ENCODE peak calls at places on chromosome 10, in nine cellular contexts. L, H, W, A, B, K, Q, Z and T are unnamed samples.

GRCh38 chr10:44464503-44464902 is 79.6 kb upstream of the CXCL12 start:
- DNase-seq in Q (no peak), W (no peak), L (no peak), Z (no peak), H (no peak), B (no peak), K (no peak), A (no peak), T (no peak)

GRCh38 chr10:60977161-60978128 is 33.5 kb upstream of the RHOBTB1 start:
- DNase-seq in H (no peak), Z (no peak), A (no peak), L (no peak), B (no peak), K (no peak), Q (no peak), W (no peak), T (no peak)

GRCh38 chr10:119536508-119536837 is 6.0 kb downstream of the RGS10 start:
- DNase-seq in L (no peak), A (no peak), Z (no peak), B (no peak), K (no peak), W (no peak), Q (no peak), H (no peak), T (no peak)

GRCh38 chr10:9789996-9790395 is 1227.7 kb upstream of the CELF2 start:
- DNase-seq in W (no peak), Q (no peak), Z (no peak), L (no peak), H (no peak), B (no peak), K (no peak), A (no peak), T (no peak)

GRCh38 chr10:132120200-132120599 is 54.5 kb downstream of the JAKMIP3 start:
- DNase-seq in A (no peak), K (peak), Q (no peak), H (no peak), W (no peak), L (no peak), Z (no peak), B (no peak), T (peak)

GRCh38 chr10:19200211-19200610 is 151.6 kb downstream of the MALRD1 start:
- DNase-seq in K (no peak), B (no peak), Q (no peak), W (no peak), H (no peak), L (no peak), Z (no peak), A (no peak), T (no peak)

GRCh38 chr10:103668351-103669242 is 175.1 kb downstream of the NEURL1 start:
- DNase-seq in Q (no peak), B (no peak), K (peak), W (peak), Z (no peak), H (peak), L (no peak), A (no peak), T (peak)

GRCh38 chr10:1420663-1421362 is 316.5 kb downstream of the ADARB2 start:
- DNase-seq in H (no peak), L (peak), A (peak), Z (peak), K (no peak), W (no peak), B (peak), Q (peak), T (peak)

GRCh38 chr10:117801691-117802090 is 245.1 kb downstream of the RAB11FIP2 start:
- DNase-seq in K (no peak), H (no peak), A (no peak), Z (no peak), B (no peak), Q (no peak), W (no peak), L (no peak), T (no peak)

GRCh38 chr10:85614981-85615380 is 751.6 kb downstream of the GRID1 start:
- DNase-seq in Z (no peak), K (no peak), Q (no peak), B (no peak), A (no peak), W (no peak), L (no peak), H (no peak), T (no peak)

GRCh38 chr10:31028076-31028475 is 3.6 kb downstream of the ZNF438 start:
- DNase-seq in Q (no peak), Z (no peak), W (peak), A (no peak), B (no peak), L (no peak), H (no peak), K (no peak), T (no peak)

GRCh38 chr10:3805791-3806381 is 20.9 kb upstream of the KLF6 start:
- DNase-seq in B (peak), K (no peak), W (peak), L (no peak), Z (peak), A (no peak), H (peak), Q (peak), T (no peak)

GRCh38 chr10:61943699-61944444 is 42.4 kb downstream of the ARID5B start:
- DNase-seq in W (peak), Q (no peak), A (no peak), H (no peak), Z (no peak), B (peak), K (no peak), L (no peak), T (no peak)

GRCh38 chr10:124791378-124792348 is at the start of gene EEF1AKMT2:
- DNase-seq in K (peak), W (peak), L (peak), A (peak), Z (peak), B (peak), H (peak), Q (peak), T (peak)

GRCh38 chr10:21048086-21048485 is 151.0 kb upstream of the NEBL start:
- DNase-seq in A (no peak), H (no peak), Q (no peak), L (no peak), Z (no peak), K (no peak), W (no peak), B (no peak), T (no peak)

GRCh38 chr10:118763202-118763988 is 8.6 kb upstream of the CACUL1 start:
- DNase-seq in Z (no peak), K (no peak), B (no peak), H (no peak), Q (no peak), W (no peak), A (no peak), L (no peak), T (no peak)

GRCh38 chr10:76881477-76882220 is 756.0 kb downstream of the KCNMA1 start:
- DNase-seq in Z (no peak), H (no peak), A (no peak), Q (no peak), B (no peak), W (no peak), K (no peak), L (no peak), T (no peak)

GRCh38 chr10:119517235-119518141 is 25.0 kb downstream of the RGS10 start:
- DNase-seq in A (peak), W (peak), L (peak), H (no peak), K (no peak), Z (no peak), Q (peak), B (peak), T (no peak)

GRCh38 chr10:22315455-22316285 is 518 bp upstream of the COMMD3 start:
- DNase-seq in B (no peak), L (no peak), A (no peak), Z (peak), Q (no peak), W (no peak), H (no peak), K (no peak), T (peak)

GRCh38 chr10:61822781-61823230 is 78.7 kb upstream of the ARID5B start:
- DNase-seq in B (no peak), K (no peak), Z (no peak), A (no peak), L (no peak), H (no peak), W (no peak), Q (no peak), T (no peak)

GRCh38 chr10:85795460-85795859 is 571.1 kb downstream of the GRID1 start:
- DNase-seq in Q (no peak), A (no peak), B (no peak), Z (no peak), W (no peak), H (no peak), L (no peak), K (no peak), T (no peak)

GRCh38 chr10:68406111-68406814 is 814 bp downstream of the RUFY2 start:
- DNase-seq in H (peak), W (peak), Q (peak), A (no peak), B (peak), K (peak), L (no peak), Z (peak), T (peak)

GRCh38 chr10:36048236-36048635 is 406.1 kb upstream of the FZD8 start:
- DNase-seq in B (no peak), H (no peak), W (no peak), A (no peak), Q (no peak), L (no peak), Z (no peak), K (no peak), T (no peak)

GRCh38 chr10:48332871-48333216 is 26.4 kb downstream of the MAPK8 start:
- DNase-seq in Z (no peak), H (no peak), K (no peak), B (no peak), Q (no peak), A (no peak), L (no peak), W (no peak), T (no peak)